ENCODE peak calls at places on chromosomes 5 and 9, in five cellular contexts. One of them, this sample, is unnamed.

GRCh38 chr9:811101-811531 is 30.4 kb upstream of the DMRT1 start:
- DNase-seq in HFF-Myc: no peak
- DNase-seq in lung: peak; percentile 83
- DNase-seq in AG04450: no peak
- DNase-seq in A549: peak; percentile 50
- DNase-seq in this sample: no peak

GRCh38 chr9:122001491-122002201 is 91.5 kb downstream of the TTLL11 start:
- DNase-seq in HFF-Myc: no peak
- DNase-seq in lung: no peak
- DNase-seq in AG04450: no peak
- DNase-seq in A549: peak; percentile 30
- DNase-seq in this sample: no peak

GRCh38 chr5:158390556-158390955 is 531.6 kb upstream of the CLINT1 start:
- DNase-seq in HFF-Myc: no peak
- DNase-seq in lung: no peak
- DNase-seq in AG04450: no peak
- DNase-seq in A549: no peak
- DNase-seq in this sample: no peak

GRCh38 chr5:147904110-147904509 is 2.2 kb downstream of the C5orf46 start:
- DNase-seq in HFF-Myc: no peak
- DNase-seq in lung: no peak
- DNase-seq in AG04450: no peak
- DNase-seq in A549: no peak
- DNase-seq in this sample: no peak

GRCh38 chr5:132422720-132423442 is 53.4 kb downstream of the SLC22A5 start:
- DNase-seq in HFF-Myc: no peak
- DNase-seq in lung: no peak
- DNase-seq in AG04450: no peak
- DNase-seq in A549: peak; percentile 22
- DNase-seq in this sample: no peak

GRCh38 chr9:6557883-6558282 is 87.6 kb downstream of the GLDC start:
- DNase-seq in HFF-Myc: no peak
- DNase-seq in lung: no peak
- DNase-seq in AG04450: no peak
- DNase-seq in A549: no peak
- DNase-seq in this sample: no peak

GRCh38 chr5:153147891-153148623 is 342.4 kb upstream of the GRIA1 start:
- DNase-seq in HFF-Myc: peak; percentile 41
- DNase-seq in lung: no peak
- DNase-seq in AG04450: no peak
- DNase-seq in A549: peak; percentile 25
- DNase-seq in this sample: peak; percentile 22

GRCh38 chr9:89543621-89544279 is 45.8 kb upstream of the SEMA4D start:
- DNase-seq in HFF-Myc: no peak
- DNase-seq in lung: no peak
- DNase-seq in AG04450: no peak
- DNase-seq in A549: no peak
- DNase-seq in this sample: no peak

GRCh38 chr5:16992006-16992405 is 55.9 kb upstream of the MYO10 start:
- DNase-seq in HFF-Myc: no peak
- DNase-seq in lung: no peak
- DNase-seq in AG04450: no peak
- DNase-seq in A549: no peak
- DNase-seq in this sample: no peak

GRCh38 chr5:80654054-80654390 is 430 bp upstream of the MSH3 start:
- DNase-seq in HFF-Myc: no peak
- DNase-seq in lung: no peak
- DNase-seq in AG04450: no peak
- DNase-seq in A549: peak; percentile 6
- DNase-seq in this sample: no peak

GRCh38 chr9:4382722-4383317 is 83.0 kb upstream of the GLIS3 start:
- DNase-seq in HFF-Myc: no peak
- DNase-seq in lung: no peak
- DNase-seq in AG04450: no peak
- DNase-seq in A549: peak; percentile 28
- DNase-seq in this sample: no peak

GRCh38 chr9:125587819-125588460 is 119.1 kb downstream of the MAPKAP1 start:
- DNase-seq in HFF-Myc: no peak
- DNase-seq in lung: no peak
- DNase-seq in AG04450: no peak
- DNase-seq in A549: no peak
- DNase-seq in this sample: no peak

GRCh38 chr9:22238809-22239684 is 207.6 kb upstream of the DMRTA1 start:
- DNase-seq in HFF-Myc: no peak
- DNase-seq in lung: no peak
- DNase-seq in AG04450: no peak
- DNase-seq in A549: peak; percentile 74
- DNase-seq in this sample: no peak

GRCh38 chr9:136011703-136012496 is 50.7 kb upstream of the UBAC1 start:
- DNase-seq in HFF-Myc: no peak
- DNase-seq in lung: peak; percentile 63
- DNase-seq in AG04450: no peak
- DNase-seq in A549: no peak
- DNase-seq in this sample: no peak

GRCh38 chr5:151040211-151040747 is 19.9 kb downstream of the GPX3 start:
- DNase-seq in HFF-Myc: no peak
- DNase-seq in lung: no peak
- DNase-seq in AG04450: no peak
- DNase-seq in A549: peak; percentile 64
- DNase-seq in this sample: no peak

GRCh38 chr5:151772868-151773561 is 1.3 kb downstream of the G3BP1 start:
- DNase-seq in HFF-Myc: no peak
- DNase-seq in lung: no peak
- DNase-seq in AG04450: no peak
- DNase-seq in A549: no peak
- DNase-seq in this sample: no peak

GRCh38 chr9:95505676-95506437 is 10.9 kb downstream of the PTCH1 start:
- DNase-seq in HFF-Myc: no peak
- DNase-seq in lung: no peak
- DNase-seq in AG04450: no peak
- DNase-seq in A549: peak; percentile 31
- DNase-seq in this sample: no peak

GRCh38 chr9:88993327-88993726 is 2.1 kb downstream of the S1PR3 start:
- DNase-seq in HFF-Myc: no peak
- DNase-seq in lung: no peak
- DNase-seq in AG04450: no peak
- DNase-seq in A549: no peak
- DNase-seq in this sample: no peak

DNA sequence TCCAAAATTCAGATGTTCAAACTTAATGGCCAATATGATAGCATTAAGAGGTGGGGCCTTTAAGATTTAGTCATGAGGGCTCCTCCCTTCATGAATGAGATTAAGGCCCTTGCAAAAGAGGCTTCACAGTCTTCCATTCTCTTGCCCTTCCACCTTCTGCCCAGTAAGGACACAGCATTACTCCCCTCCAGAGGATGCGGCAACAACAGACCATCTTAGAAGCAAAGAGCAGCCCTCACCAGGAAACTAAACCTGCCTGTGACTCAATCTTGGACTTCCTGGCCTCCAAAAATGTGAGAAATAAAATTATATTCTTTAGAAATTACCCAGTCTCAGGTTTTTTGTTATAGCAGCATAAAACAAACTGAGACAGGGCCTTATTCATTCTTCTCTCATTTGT is 8.2 kb downstream of the AP3B1 start:
- DNase-seq in HFF-Myc: no peak
- DNase-seq in lung: no peak
- DNase-seq in AG04450: no peak
- DNase-seq in A549: no peak
- DNase-seq in this sample: no peak
- H3K4me3 ChIP-seq in HFF-Myc: no peak overlapping the region
- H3K4me3 ChIP-seq in lung: no peak overlapping the region
- H3K4me3 ChIP-seq in AG04450: no peak overlapping the region
- H3K4me3 ChIP-seq in A549: no peak overlapping the region
- H3K4me3 ChIP-seq in this sample: no peak overlapping the region

DNA sequence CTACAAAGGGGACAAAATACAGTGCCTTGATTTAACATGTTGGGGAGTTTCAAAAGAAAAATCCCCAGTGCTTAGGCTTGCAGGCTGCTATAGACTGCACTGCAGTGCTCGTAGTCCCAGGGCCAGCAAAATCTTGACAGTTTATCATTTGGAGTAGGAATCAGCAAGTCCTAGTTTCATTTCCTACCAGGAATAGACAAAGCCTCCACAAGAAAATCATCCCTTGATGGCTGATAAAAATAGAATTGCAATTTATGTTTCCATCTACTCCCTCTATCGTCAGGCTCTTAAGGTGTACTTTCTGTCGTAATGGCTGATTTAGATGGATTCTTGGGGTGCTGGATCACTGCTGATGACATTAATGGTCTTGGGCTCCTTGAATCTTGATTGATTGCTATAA is 171.6 kb downstream of the PIK3R1 start:
- DNase-seq in HFF-Myc: no peak
- DNase-seq in lung: no peak
- DNase-seq in AG04450: no peak
- DNase-seq in A549: no peak
- DNase-seq in this sample: no peak
- TF ChIP-seq CTCF in HFF-Myc: no peak
- TF ChIP-seq CTCF in lung: no peak
- TF ChIP-seq CTCF in AG04450: no peak
- TF ChIP-seq CTCF in A549: no peak
- TF ChIP-seq CTCF in this sample: no peak

DNA sequence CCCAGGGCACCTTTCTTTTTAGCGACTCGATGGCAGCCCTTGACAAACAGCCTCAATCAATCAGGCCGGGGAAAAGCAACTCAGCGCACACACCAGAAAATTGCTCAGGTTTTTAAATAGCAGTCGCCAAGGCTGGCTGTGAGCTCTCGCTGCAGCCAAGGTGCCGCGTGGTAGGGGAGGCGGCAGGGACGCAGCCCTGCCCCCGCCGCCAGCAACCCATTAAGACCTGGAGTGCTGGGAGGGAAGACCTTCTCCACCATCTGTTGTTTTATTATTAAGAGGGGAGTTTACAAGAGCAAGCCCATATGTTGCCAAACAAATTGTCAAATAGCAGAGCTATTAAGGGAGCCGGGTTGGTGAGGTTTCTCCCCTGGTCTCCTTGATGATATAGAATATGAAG is 22.6 kb downstream of the ASS1 start:
- DNase-seq in HFF-Myc: no peak
- DNase-seq in lung: no peak
- DNase-seq in AG04450: no peak
- DNase-seq in A549: no peak
- DNase-seq in this sample: no peak
- H3K4me3 ChIP-seq in HFF-Myc: no peak overlapping the region
- H3K4me3 ChIP-seq in lung: no peak overlapping the region
- H3K4me3 ChIP-seq in AG04450: no peak overlapping the region
- H3K4me3 ChIP-seq in A549: no peak overlapping the region
- H3K4me3 ChIP-seq in this sample: no peak overlapping the region

DNA sequence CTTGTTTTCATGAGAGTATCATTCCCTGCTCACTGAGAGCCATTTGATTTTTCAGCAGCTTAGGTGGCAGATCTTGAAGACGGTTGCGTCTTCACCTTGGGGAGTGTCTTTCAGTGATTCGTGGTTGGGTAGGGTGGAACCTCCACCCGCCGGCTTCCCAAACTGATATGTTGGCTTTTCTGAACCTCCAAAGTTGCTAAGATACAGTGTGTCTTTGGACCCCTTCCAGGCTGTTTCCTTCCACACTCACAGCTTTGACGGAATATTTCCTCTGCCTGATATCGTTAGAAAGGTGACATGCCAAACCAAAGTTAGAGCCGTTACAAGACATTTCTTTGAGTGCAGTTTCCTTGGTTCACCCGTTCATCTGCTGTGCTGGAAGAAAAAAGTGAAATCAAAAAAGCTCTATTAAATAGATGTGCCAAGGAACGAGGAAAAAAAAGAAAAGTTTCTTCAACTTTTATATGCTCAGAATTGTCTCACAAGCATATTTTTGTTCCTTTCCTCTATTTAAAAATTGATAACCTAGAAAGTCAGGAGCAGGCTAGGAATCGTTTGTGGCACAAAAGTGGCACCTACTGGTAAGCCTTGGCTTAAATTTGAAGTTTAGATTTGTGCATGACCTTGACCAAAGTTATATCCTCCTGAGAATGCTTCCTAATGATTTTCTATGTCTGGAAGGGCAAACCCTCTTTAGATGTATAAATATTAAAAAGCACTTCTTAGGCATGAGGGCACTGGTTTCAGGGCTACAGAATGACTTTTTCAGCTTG is 270.7 kb upstream of the WWC1 start:
- DNase-seq in HFF-Myc: no peak
- DNase-seq in lung: no peak
- DNase-seq in AG04450: no peak
- DNase-seq in A549: no peak
- DNase-seq in this sample: no peak
- TF ChIP-seq CTCF in HFF-Myc: no peak
- TF ChIP-seq CTCF in lung: no peak
- TF ChIP-seq CTCF in AG04450: peak; percentile 37
- TF ChIP-seq CTCF in A549: peak; percentile 51
- TF ChIP-seq CTCF in this sample: peak; percentile 56

This sample was measured in epithelial cell of proximal tubule.